ENCODE peak calls at places on chromosomes 12 and 14, in four cellular contexts. C, H, T and G are unnamed samples.

GRCh38 chr14:52064174-52064573 is 4.7 kb downstream of the NID2 start:
- DNase-seq in H (no peak), T (no peak), C (no peak), G (no peak)

GRCh38 chr14:90060965-90061848 is 587 bp upstream of the KCNK13 start:
- DNase-seq in H (no peak), C (no peak), T (no peak), G (no peak)

GRCh38 chr14:70152704-70153103 is 36.0 kb downstream of the SLC8A3 start:
- DNase-seq in H (no peak), T (no peak), C (no peak), G (no peak)

GRCh38 chr14:22797017-22797917 is 18.0 kb downstream of the SLC7A7 start:
- DNase-seq in C (no peak), H (no peak), T (no peak), G (no peak)

GRCh38 chr14:96662116-96662901 is 134.9 kb upstream of the VRK1 start:
- DNase-seq in C (no peak), H (no peak), T (no peak), G (no peak)

GRCh38 chr12:43370299-43370698 is 181.7 kb downstream of the ADAMTS20 start:
- DNase-seq in H (peak; percentile 76), C (no peak), T (no peak), G (no peak)

GRCh38 chr14:64643709-64644108 is 60.5 kb upstream of the PLEKHG3 start:
- DNase-seq in C (no peak), T (no peak), H (no peak), G (no peak)

GRCh38 chr14:53542692-53543091 is 389.6 kb upstream of the DDHD1 start:
- DNase-seq in T (no peak), H (no peak), C (no peak), G (no peak)

GRCh38 chr12:9122166-9122609 is 6.5 kb upstream of the A2M start:
- DNase-seq in T (no peak), H (no peak), C (no peak), G (no peak)

GRCh38 chr14:88189040-88189839 is 133.8 kb downstream of the KCNK10 start:
- DNase-seq in C (no peak), H (peak; percentile 67), T (peak; percentile 57), G (peak; percentile 25)

GRCh38 chr14:32134448-32135070 is 57.5 kb downstream of the ARHGAP5 start:
- DNase-seq in T (no peak), C (no peak), H (no peak), G (no peak)

GRCh38 chr12:74899031-74899829 is 310.4 kb downstream of the KCNC2 start:
- DNase-seq in T (no peak), H (no peak), C (no peak), G (no peak)

GRCh38 chr14:60653388-60653690 is 4.1 kb upstream of the SIX1 start:
- DNase-seq in H (no peak), C (no peak), T (no peak), G (no peak)

GRCh38 chr12:6961278-6961694 is 9.2 kb downstream of the PHB2 start:
- DNase-seq in T (peak; percentile 56), C (peak; percentile 60), H (no peak), G (no peak)

GRCh38 chr12:55743967-55744931 is 1.3 kb downstream of the GDF11 start:
- DNase-seq in H (no peak), T (no peak), C (peak; percentile 16), G (no peak)

GRCh38 chr12:10075451-10075850 is 23.3 kb downstream of the CLEC1A start:
- DNase-seq in H (no peak), T (no peak), C (no peak), G (no peak)

GRCh38 chr12:130017571-130018449 is 114.0 kb upstream of the TMEM132D start:
- DNase-seq in H (no peak), C (no peak), T (no peak), G (no peak)

GRCh38 chr14:98494582-98494981 is 777.4 kb downstream of the BCL11B start:
- DNase-seq in T (no peak), C (no peak), H (no peak), G (no peak)

GRCh38 chr14:58732387-58732786 is 94.6 kb downstream of the DACT1 start:
- DNase-seq in T (no peak), H (no peak), C (no peak), G (no peak)

GRCh38 chr12:646303-647038 is 16.8 kb downstream of the NINJ2 start:
- DNase-seq in H (no peak), T (peak; percentile 84), C (peak; percentile 75), G (peak; percentile 68)

GRCh38 chr12:91896725-91897515 is 248.7 kb downstream of the BTG1 start:
- DNase-seq in H (no peak), T (no peak), C (no peak), G (peak; percentile 21)

GRCh38 chr12:52372216-52373154 is 5.2 kb upstream of the KRT85 start:
- DNase-seq in C (peak; percentile 74), H (peak; percentile 79), T (peak; percentile 70), G (peak; percentile 71)

GRCh38 chr14:60760648-60761364 is 26.2 kb downstream of the MNAT1 start:
- DNase-seq in H (peak; percentile 71), T (no peak), C (no peak), G (no peak)

GRCh38 chr14:101957406-101958234 is 6.8 kb upstream of the DYNC1H1 start:
- DNase-seq in T (no peak), H (no peak), C (no peak), G (no peak)

GRCh38 chr12:132662901-132663755 is 24.0 kb downstream of the POLE start:
- DNase-seq in C (no peak), T (no peak), H (no peak), G (no peak)

DNA sequence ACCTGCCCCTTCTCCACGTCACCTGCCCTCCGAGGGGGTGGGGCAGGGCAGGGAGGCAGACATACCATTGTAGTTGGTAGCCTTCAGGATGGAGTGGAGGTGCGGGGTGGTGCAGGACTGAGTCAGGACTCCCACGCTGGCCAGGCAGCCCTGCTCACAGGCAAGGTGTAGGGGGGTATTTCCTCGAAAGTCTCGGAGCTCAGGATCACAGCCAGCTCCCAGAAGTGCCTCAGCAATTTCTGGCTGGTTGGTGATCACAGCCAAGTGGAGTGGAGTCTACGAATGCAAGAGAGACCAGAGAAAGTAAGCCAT is 1.5 kb downstream of the NFKBIA start:
- DNase-seq in H (no peak), T (no peak), C (peak; percentile 35), G (peak; percentile 77)
- H3K4me1 ChIP-seq in H (peaks cover 28% of the 10 kb centered on the region), T (peaks cover 40% of the 10 kb centered on the region), C (peaks cover 91% of the 10 kb centered on the region), G (peaks cover 42% of the 10 kb centered on the region)

GRCh38 chr12:48853228-48853688 is 1.3 kb upstream of the DDX23 start:
- DNase-seq in C (peak; percentile 73), H (peak; percentile 83), T (peak; percentile 82), G (peak; percentile 83)

GRCh38 chr12:48851883-48852733 is at the start of gene DDX23:
- DNase-seq in C (peak; percentile 94), T (peak; percentile 95), H (peak; percentile 91), G (peak; percentile 94)

GRCh38 chr12:48856379-48856778 is 4.4 kb upstream of the DDX23 start:
- DNase-seq in C (no peak), T (no peak), H (no peak), G (no peak)

GRCh38 chr12:48854488-48854887 is 2.5 kb upstream of the DDX23 start:
- DNase-seq in T (no peak), H (no peak), C (no peak), G (no peak)

GRCh38 chr12:48852734-48853168 is 788 bp upstream of the DDX23 start:
- DNase-seq in T (no peak), H (no peak), C (no peak), G (no peak)
- H3K4me3 ChIP-seq in T (peak overlapping the region; percentile 99), H (peak overlapping the region; percentile 99), C (peak overlapping the region; percentile 98), G (peak overlapping the region; percentile 89)

DNA sequence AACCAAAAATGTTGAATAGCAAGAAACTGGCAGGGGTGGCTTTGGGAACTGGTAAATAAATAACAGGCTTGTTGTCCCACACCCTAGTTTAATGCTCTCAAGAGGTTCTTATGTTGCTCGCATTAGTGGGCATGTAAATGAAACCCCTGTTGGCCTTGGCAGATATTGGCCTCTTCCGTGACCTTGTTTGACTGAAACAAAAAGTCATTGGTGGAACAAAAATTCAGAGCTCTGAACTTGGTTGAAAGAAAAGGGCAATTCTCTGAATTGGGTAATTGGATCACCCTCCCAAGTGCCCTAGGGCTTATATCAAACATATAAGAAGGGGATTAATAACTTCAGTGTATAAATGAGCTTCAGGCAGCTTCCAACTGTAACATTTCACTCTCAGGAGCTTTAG is 426.2 kb downstream of the ZFP36L1 start:
- DNase-seq in H (no peak), T (no peak), C (no peak), G (no peak)
- H3K4me1 ChIP-seq in H (peaks cover 37% of the 10 kb centered on the region), T (no peaks in the 10 kb centered on the region), C (peaks cover 34% of the 10 kb centered on the region), G (peaks cover 19% of the 10 kb centered on the region)

GRCh38 chr14:73237219-73237785 is at the start of gene PAPLN:
- DNase-seq in C (no peak), T (no peak), H (peak; percentile 8), G (no peak)
- H3K4me3 ChIP-seq in C (peak within 1 kb of the TSS; percentile 70), T (peak within 1 kb of the TSS; percentile 59), H (peak within 1 kb of the TSS; percentile 63), G (peak within 1 kb of the TSS; percentile 48)

DNA sequence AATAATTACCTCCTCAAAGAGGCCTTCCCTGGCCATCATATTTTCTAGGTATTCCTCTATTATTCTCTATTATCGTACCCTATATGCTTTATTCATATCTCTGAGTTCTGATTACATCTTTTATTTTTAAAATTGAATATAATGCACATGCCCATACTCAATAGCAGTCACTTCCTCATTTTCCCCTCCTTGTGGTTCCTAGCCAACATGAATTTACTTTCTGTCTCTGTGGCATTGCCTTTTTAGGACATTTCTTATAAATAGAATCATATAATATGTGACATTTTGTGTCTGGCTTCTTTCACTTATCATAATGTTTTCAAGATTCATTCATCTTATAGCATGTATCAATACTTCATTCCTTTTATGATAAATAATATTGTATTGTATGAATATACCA is 74.4 kb upstream of the TRHDE start:
- DNase-seq in H (no peak), C (no peak), T (no peak), G (no peak)
- H3K4me1 ChIP-seq in H (no peaks in the 10 kb centered on the region), C (no peaks in the 10 kb centered on the region), T (no peaks in the 10 kb centered on the region), G (no peaks in the 10 kb centered on the region)

GRCh38 chr12:67484788-67485480 is 163.6 kb upstream of the DYRK2 start:
- DNase-seq in H (no peak), T (no peak), C (no peak), G (no peak)
- H3K4me3 ChIP-seq in H (no peak overlapping the region), T (no peak overlapping the region), C (no peak overlapping the region), G (no peak overlapping the region)

DNA sequence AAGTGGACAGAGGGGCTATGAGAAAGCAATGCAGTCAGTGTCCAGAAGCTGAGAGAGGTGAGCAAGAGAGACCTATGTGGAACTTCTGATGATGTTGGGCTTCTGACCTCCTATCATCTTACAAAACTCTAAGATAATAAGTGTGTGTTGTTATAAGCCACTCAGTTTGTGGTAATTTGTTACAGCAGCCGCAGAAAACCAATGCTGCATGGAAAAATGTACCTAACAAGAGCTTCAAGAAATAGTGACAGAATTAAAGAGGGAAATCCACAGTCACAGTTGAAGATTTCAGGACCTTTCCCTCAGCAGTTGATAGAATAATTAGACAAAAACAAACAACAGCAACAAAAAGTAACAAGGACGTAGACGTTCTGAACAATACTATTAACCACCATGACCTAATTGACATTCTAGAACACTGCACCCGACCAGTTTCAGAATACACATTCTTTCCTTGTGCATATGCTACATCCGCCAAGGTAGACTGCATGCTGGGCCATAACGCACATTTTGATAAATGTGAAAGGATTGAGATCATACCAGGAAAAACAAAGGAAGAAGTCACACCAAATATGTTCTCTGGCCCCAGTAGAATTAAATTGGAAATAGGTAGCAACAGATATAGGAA is 1.8 kb upstream of the EVL start:
- DNase-seq in C (no peak), T (no peak), H (no peak), G (no peak)
- H3K4me1 ChIP-seq in C (peaks cover 49% of the 10 kb centered on the region), T (peaks cover 7% of the 10 kb centered on the region), H (peaks cover 10% of the 10 kb centered on the region), G (peaks cover 3% of the 10 kb centered on the region)

GRCh38 chr14:46488374-46488773 is 163.2 kb downstream of the RPL10L start:
- DNase-seq in H (no peak), C (no peak), T (no peak), G (no peak)

GRCh38 chr14:46487582-46488350 is 163.8 kb downstream of the RPL10L start:
- DNase-seq in H (no peak), C (no peak), T (no peak), G (no peak)

GRCh38 chr14:46490150-46490769 is 161.3 kb downstream of the RPL10L start:
- DNase-seq in T (no peak), H (peak; percentile 12), C (no peak), G (no peak)
- H3K4me3 ChIP-seq in T (no peak overlapping the region), H (no peak overlapping the region), C (no peak overlapping the region), G (no peak overlapping the region)